ENCODE peak calls at places on chromosomes 16 and 17, in five cellular contexts. H, C, Z, W and B are unnamed samples.

GRCh38 chr16:82514262-82514661 is 112.5 kb upstream of the CDH13 start:
- DNase-seq in H (no peak), C (no peak), Z (no peak), W (no peak), B (no peak)

GRCh38 chr17:65567566-65567965 is 6.1 kb upstream of the AXIN2 start:
- DNase-seq in H (no peak), C (no peak), Z (no peak), W (no peak), B (no peak)

GRCh38 chr16:85523602-85524364 is 89.3 kb upstream of the GSE1 start:
- DNase-seq in H (no peak), C (no peak), Z (no peak), W (no peak), B (no peak)

GRCh38 chr16:77191259-77191969 is 424 bp downstream of the MON1B start:
- DNase-seq in H (no peak), C (no peak), Z (peak; percentile 30), W (no peak), B (no peak)

GRCh38 chr16:1220098-1220728 is 4.9 kb downstream of the TPSG1 start:
- DNase-seq in H (no peak), C (no peak), Z (no peak), W (no peak), B (no peak)

GRCh38 chr17:75737133-75737962 is 16.1 kb downstream of the ITGB4 start:
- DNase-seq in H (no peak), C (no peak), Z (no peak), W (no peak), B (no peak)

GRCh38 chr16:85683363-85683762 is 5.4 kb downstream of the GINS2 start:
- DNase-seq in H (no peak), C (no peak), Z (no peak), W (no peak), B (no peak)

GRCh38 chr17:9907131-9907530 is 2.1 kb upstream of the RCVRN start:
- DNase-seq in H (no peak), C (no peak), Z (no peak), W (no peak), B (no peak)

GRCh38 chr17:40340880-40341807 is 23.4 kb downstream of the GJD3 start:
- DNase-seq in H (peak; percentile 84), C (no peak), Z (peak; percentile 86), W (peak; percentile 75), B (peak; percentile 88)

GRCh38 chr17:63191610-63192009 is 225.6 kb downstream of the TANC2 start:
- DNase-seq in H (no peak), C (no peak), Z (no peak), W (no peak), B (no peak)

GRCh38 chr17:9350083-9350482 is 225.5 kb downstream of the STX8 start:
- DNase-seq in H (no peak), C (peak; percentile 94), Z (no peak), W (no peak), B (no peak)

GRCh38 chr17:75526555-75527270 is 1.2 kb downstream of the LLGL2 start:
- DNase-seq in H (no peak), C (no peak), Z (peak; percentile 87), W (no peak), B (no peak)

GRCh38 chr17:60959696-60960095 is 282.0 kb downstream of the BCAS3 start:
- DNase-seq in H (no peak), C (no peak), Z (no peak), W (no peak), B (no peak)

GRCh38 chr17:45402916-45403315 is 29.8 kb downstream of the ARHGAP27 start:
- DNase-seq in H (no peak), C (no peak), Z (no peak), W (no peak), B (no peak)

GRCh38 chr17:65918921-65919546 is 272.9 kb downstream of the CEP112 start:
- DNase-seq in H (no peak), C (no peak), Z (no peak), W (no peak), B (no peak)

GRCh38 chr17:43018008-43018853 is 4.0 kb downstream of the VAT1 start:
- DNase-seq in H (peak; percentile 43), C (no peak), Z (no peak), W (no peak), B (peak; percentile 51)

GRCh38 chr16:86949116-86949515 is 368.1 kb downstream of the C16orf95 start:
- DNase-seq in H (no peak), C (no peak), Z (no peak), W (no peak), B (no peak)